ENCODE peak calls at places on chromosomes 3 and 15, in six cellular contexts. One of them, this sample, is unnamed.

GRCh38 chr3:28234454-28234853 is 7.0 kb upstream of the CMC1 start:
- DNase-seq in fibroblast of lung: no peak
- DNase-seq in left lung: no peak
- DNase-seq in left ventricle myocardium inferior: no peak
- DNase-seq in transverse colon: no peak
- DNase-seq in cardiac muscle cell: no peak
- DNase-seq in this sample: no peak

GRCh38 chr3:32262201-32262600 is 23.7 kb downstream of the CMTM8 start:
- DNase-seq in left ventricle myocardium inferior: no peak
- DNase-seq in cardiac muscle cell: no peak
- DNase-seq in left lung: no peak
- DNase-seq in fibroblast of lung: no peak
- DNase-seq in transverse colon: no peak
- DNase-seq in this sample: no peak

GRCh38 chr3:187739561-187740445 is 5.5 kb downstream of the BCL6 start:
- DNase-seq in fibroblast of lung: peak; percentile 95
- DNase-seq in left lung: peak; percentile 95
- DNase-seq in transverse colon: peak; percentile 83
- DNase-seq in cardiac muscle cell: peak; percentile 79
- DNase-seq in left ventricle myocardium inferior: peak; percentile 80
- DNase-seq in this sample: peak; percentile 75

GRCh38 chr3:150251654-150252053 is 156.4 kb upstream of the TSC22D2 start:
- DNase-seq in transverse colon: no peak
- DNase-seq in cardiac muscle cell: no peak
- DNase-seq in left lung: no peak
- DNase-seq in left ventricle myocardium inferior: no peak
- DNase-seq in fibroblast of lung: peak; percentile 61
- DNase-seq in this sample: no peak

GRCh38 chr3:141845407-141846049 is 30.9 kb upstream of the ATP1B3 start:
- DNase-seq in left lung: no peak
- DNase-seq in left ventricle myocardium inferior: no peak
- DNase-seq in transverse colon: peak; percentile 20
- DNase-seq in cardiac muscle cell: peak; percentile 10
- DNase-seq in fibroblast of lung: no peak
- DNase-seq in this sample: no peak

GRCh38 chr15:27028836-27029482 is 58.0 kb downstream of the GABRG3 start:
- DNase-seq in fibroblast of lung: no peak
- DNase-seq in left ventricle myocardium inferior: no peak
- DNase-seq in transverse colon: no peak
- DNase-seq in left lung: no peak
- DNase-seq in cardiac muscle cell: no peak
- DNase-seq in this sample: no peak

GRCh38 chr3:37139567-37140052 is 34.8 kb downstream of the LRRFIP2 start:
- DNase-seq in transverse colon: peak; percentile 62
- DNase-seq in left ventricle myocardium inferior: no peak
- DNase-seq in left lung: no peak
- DNase-seq in cardiac muscle cell: no peak
- DNase-seq in fibroblast of lung: no peak
- DNase-seq in this sample: no peak

GRCh38 chr3:72065872-72066641 is 281.1 kb upstream of the PROK2 start:
- DNase-seq in left lung: no peak
- DNase-seq in left ventricle myocardium inferior: no peak
- DNase-seq in fibroblast of lung: no peak
- DNase-seq in transverse colon: no peak
- DNase-seq in cardiac muscle cell: no peak
- DNase-seq in this sample: no peak

GRCh38 chr15:70245932-70246622 is 148.4 kb upstream of the TLE3 start:
- DNase-seq in cardiac muscle cell: no peak
- DNase-seq in left lung: no peak
- DNase-seq in left ventricle myocardium inferior: peak; percentile 41
- DNase-seq in fibroblast of lung: peak; percentile 63
- DNase-seq in transverse colon: peak; percentile 38
- DNase-seq in this sample: no peak

GRCh38 chr3:128274837-128275236 is 121.6 kb downstream of the EEFSEC start:
- DNase-seq in fibroblast of lung: peak; percentile 83
- DNase-seq in left ventricle myocardium inferior: no peak
- DNase-seq in cardiac muscle cell: no peak
- DNase-seq in left lung: no peak
- DNase-seq in transverse colon: no peak
- DNase-seq in this sample: no peak

GRCh38 chr15:22811640-22812039 is 25.2 kb downstream of the NIPA1 start:
- DNase-seq in left lung: no peak
- DNase-seq in left ventricle myocardium inferior: peak; percentile 23
- DNase-seq in fibroblast of lung: no peak
- DNase-seq in transverse colon: peak; percentile 65
- DNase-seq in cardiac muscle cell: no peak
- DNase-seq in this sample: peak; percentile 69

GRCh38 chr3:131403216-131403895 is 21.8 kb downstream of the NUDT16 start:
- DNase-seq in left ventricle myocardium inferior: no peak
- DNase-seq in left lung: no peak
- DNase-seq in transverse colon: no peak
- DNase-seq in cardiac muscle cell: no peak
- DNase-seq in fibroblast of lung: no peak
- DNase-seq in this sample: no peak

GRCh38 chr3:111227216-111227615 is 155.6 kb downstream of the NECTIN3 start:
- DNase-seq in fibroblast of lung: peak; percentile 76
- DNase-seq in cardiac muscle cell: no peak
- DNase-seq in left lung: no peak
- DNase-seq in transverse colon: no peak
- DNase-seq in left ventricle myocardium inferior: no peak
- DNase-seq in this sample: no peak

GRCh38 chr15:93072440-93073394 is 16.3 kb downstream of the RGMA start:
- DNase-seq in left ventricle myocardium inferior: peak; percentile 89
- DNase-seq in left lung: peak; percentile 91
- DNase-seq in fibroblast of lung: peak; percentile 58
- DNase-seq in transverse colon: peak; percentile 63
- DNase-seq in cardiac muscle cell: peak; percentile 95
- DNase-seq in this sample: peak; percentile 94

GRCh38 chr3:132417695-132418520 is 606 bp downstream of the DNAJC13 start:
- DNase-seq in fibroblast of lung: peak; percentile 76
- DNase-seq in transverse colon: peak; percentile 80
- DNase-seq in left lung: no peak
- DNase-seq in cardiac muscle cell: peak; percentile 59
- DNase-seq in left ventricle myocardium inferior: peak; percentile 43
- DNase-seq in this sample: peak; percentile 49

GRCh38 chr15:42171122-42171521 is 14.7 kb upstream of the PLA2G4F start:
- DNase-seq in cardiac muscle cell: no peak
- DNase-seq in left lung: no peak
- DNase-seq in fibroblast of lung: no peak
- DNase-seq in transverse colon: no peak
- DNase-seq in left ventricle myocardium inferior: no peak
- DNase-seq in this sample: no peak
- H3K36me3 ChIP-seq in cardiac muscle cell: peaks cover 59% of the 10 kb centered on the region
- H3K36me3 ChIP-seq in left lung: peaks cover 93% of the 10 kb centered on the region
- H3K36me3 ChIP-seq in fibroblast of lung: peaks cover 20% of the 10 kb centered on the region
- H3K36me3 ChIP-seq in transverse colon: no peaks in the 10 kb centered on the region
- H3K36me3 ChIP-seq in left ventricle myocardium inferior: peaks cover 93% of the 10 kb centered on the region
- H3K36me3 ChIP-seq in this sample: no peaks in the 10 kb centered on the region

GRCh38 chr15:89167267-89168176 is 53.9 kb downstream of the RLBP1 start:
- DNase-seq in left ventricle myocardium inferior: no peak
- DNase-seq in fibroblast of lung: peak; percentile 32
- DNase-seq in transverse colon: no peak
- DNase-seq in left lung: no peak
- DNase-seq in cardiac muscle cell: peak; percentile 12
- DNase-seq in this sample: no peak
- H3K4me1 ChIP-seq in left ventricle myocardium inferior: peaks cover 58% of the 10 kb centered on the region
- H3K4me1 ChIP-seq in fibroblast of lung: peaks cover 5% of the 10 kb centered on the region
- H3K4me1 ChIP-seq in transverse colon: peaks cover 37% of the 10 kb centered on the region
- H3K4me1 ChIP-seq in left lung: peaks cover 47% of the 10 kb centered on the region
- H3K4me1 ChIP-seq in cardiac muscle cell: peaks cover 32% of the 10 kb centered on the region
- H3K4me1 ChIP-seq in this sample: peaks cover 37% of the 10 kb centered on the region

DNA sequence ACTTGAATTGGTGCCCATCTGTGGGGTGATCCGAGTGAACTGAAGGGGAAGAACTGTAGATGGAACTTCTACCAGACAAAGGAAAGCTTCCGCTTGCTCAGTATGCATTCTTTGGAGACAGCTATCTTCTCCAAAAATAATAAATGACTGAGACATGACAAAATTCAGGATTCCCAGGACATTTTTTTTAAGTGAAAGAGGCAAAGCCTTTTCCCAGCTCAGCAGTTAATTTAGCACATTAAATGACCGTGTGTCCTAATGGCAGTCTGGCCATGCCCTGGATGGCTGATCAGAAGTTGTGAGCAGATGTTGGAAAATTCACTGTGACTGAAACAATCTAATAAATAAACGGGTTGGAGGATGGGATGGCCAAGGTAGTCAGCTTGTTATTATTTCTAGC is 540.7 kb upstream of the MDFIC2 start:
- DNase-seq in transverse colon: no peak
- DNase-seq in left ventricle myocardium inferior: no peak
- DNase-seq in fibroblast of lung: no peak
- DNase-seq in left lung: no peak
- DNase-seq in cardiac muscle cell: no peak
- DNase-seq in this sample: no peak
- H3K27ac ChIP-seq in transverse colon: no peak overlapping the region
- H3K27ac ChIP-seq in left ventricle myocardium inferior: no peak overlapping the region
- H3K27ac ChIP-seq in fibroblast of lung: no peak overlapping the region
- H3K27ac ChIP-seq in left lung: no peak overlapping the region
- H3K27ac ChIP-seq in cardiac muscle cell: no peak overlapping the region
- H3K27ac ChIP-seq in this sample: no peak overlapping the region

DNA sequence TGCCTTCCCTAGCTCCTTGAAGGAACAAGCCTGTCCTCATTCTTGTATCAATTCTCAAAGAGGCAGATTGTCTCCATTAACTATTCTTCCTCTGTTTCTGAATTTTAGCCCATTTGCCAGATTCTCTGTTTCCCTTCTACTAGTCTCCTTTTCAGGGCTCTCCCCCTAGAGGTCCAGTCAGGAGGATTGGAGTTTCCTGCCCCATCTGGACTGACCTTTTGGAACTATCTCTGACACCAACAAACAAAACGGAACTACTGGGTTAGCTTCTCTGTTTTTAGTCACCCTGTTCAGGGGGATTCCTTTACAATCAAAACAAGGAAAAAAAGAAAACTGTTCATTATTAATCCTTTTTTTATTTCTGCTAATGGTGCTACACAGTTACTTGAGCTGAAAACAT is 10.2 kb upstream of the KPNA4 start:
- DNase-seq in transverse colon: no peak
- DNase-seq in fibroblast of lung: no peak
- DNase-seq in left ventricle myocardium inferior: no peak
- DNase-seq in cardiac muscle cell: no peak
- DNase-seq in left lung: no peak
- DNase-seq in this sample: no peak
- H3K36me3 ChIP-seq in transverse colon: no peaks in the 10 kb centered on the region
- H3K36me3 ChIP-seq in fibroblast of lung: no peaks in the 10 kb centered on the region
- H3K36me3 ChIP-seq in left ventricle myocardium inferior: no peaks in the 10 kb centered on the region
- H3K36me3 ChIP-seq in cardiac muscle cell: no peaks in the 10 kb centered on the region
- H3K36me3 ChIP-seq in left lung: no peaks in the 10 kb centered on the region
- H3K36me3 ChIP-seq in this sample: no peaks in the 10 kb centered on the region

DNA sequence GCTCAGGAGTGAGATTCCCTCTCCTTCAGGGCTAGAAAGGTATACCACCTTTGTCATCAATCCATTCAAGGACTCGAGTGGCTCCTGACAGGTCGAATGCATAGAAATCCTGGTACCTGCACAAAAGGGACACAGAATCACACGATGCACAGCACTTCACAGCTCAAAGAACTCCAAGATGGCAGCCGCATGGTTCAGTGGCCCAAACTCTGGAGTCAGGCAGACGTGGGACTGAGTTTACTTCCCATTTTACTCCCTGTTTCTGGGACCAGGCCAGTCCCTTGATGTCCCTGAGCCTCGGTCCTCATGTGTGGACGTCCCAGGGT is 536 bp downstream of the WDR73 start:
- DNase-seq in transverse colon: no peak
- DNase-seq in fibroblast of lung: no peak
- DNase-seq in left lung: no peak
- DNase-seq in left ventricle myocardium inferior: no peak
- DNase-seq in cardiac muscle cell: no peak
- DNase-seq in this sample: no peak
- H3K4me1 ChIP-seq in transverse colon: peaks cover 31% of the 10 kb centered on the region
- H3K4me1 ChIP-seq in fibroblast of lung: peaks cover 11% of the 10 kb centered on the region
- H3K4me1 ChIP-seq in left lung: peaks cover 63% of the 10 kb centered on the region
- H3K4me1 ChIP-seq in left ventricle myocardium inferior: peaks cover 86% of the 10 kb centered on the region
- H3K4me1 ChIP-seq in cardiac muscle cell: peaks cover 17% of the 10 kb centered on the region
- H3K4me1 ChIP-seq in this sample: peaks cover 19% of the 10 kb centered on the region

GRCh38 chr3:66405701-66406091 is 95.1 kb downstream of the LRIG1 start:
- DNase-seq in cardiac muscle cell: no peak
- DNase-seq in transverse colon: peak; percentile 29
- DNase-seq in left ventricle myocardium inferior: no peak
- DNase-seq in fibroblast of lung: peak; percentile 79
- DNase-seq in left lung: peak; percentile 50
- DNase-seq in this sample: no peak
- H3K27ac ChIP-seq in cardiac muscle cell: no peak overlapping the region
- H3K27ac ChIP-seq in transverse colon: peak overlapping the region; percentile 76
- H3K27ac ChIP-seq in left ventricle myocardium inferior: peak overlapping the region; percentile 75
- H3K27ac ChIP-seq in fibroblast of lung: peak overlapping the region; percentile 19
- H3K27ac ChIP-seq in left lung: no peak overlapping the region
- H3K27ac ChIP-seq in this sample: no peak overlapping the region

GRCh38 chr3:197500812-197501211 is 55.0 kb downstream of the BDH1 start:
- DNase-seq in fibroblast of lung: no peak
- DNase-seq in left ventricle myocardium inferior: no peak
- DNase-seq in left lung: no peak
- DNase-seq in cardiac muscle cell: no peak
- DNase-seq in transverse colon: no peak
- DNase-seq in this sample: no peak
- H3K36me3 ChIP-seq in fibroblast of lung: no peaks in the 10 kb centered on the region
- H3K36me3 ChIP-seq in left ventricle myocardium inferior: no peaks in the 10 kb centered on the region
- H3K36me3 ChIP-seq in left lung: no peaks in the 10 kb centered on the region
- H3K36me3 ChIP-seq in cardiac muscle cell: no peaks in the 10 kb centered on the region
- H3K36me3 ChIP-seq in transverse colon: no peaks in the 10 kb centered on the region
- H3K36me3 ChIP-seq in this sample: no peaks in the 10 kb centered on the region